ENCODE peak calls at places on chromosomes 11 and 22, in six cellular contexts. B is adrenal gland, Y is stomach, P is sigmoid colon, L is A549, I is HCT116. M is an unnamed sample.

GRCh38 chr11:27139742-27140141 is 99.1 kb downstream of the BBOX1 start:
- DNase-seq in B (no peak), Y (no peak), P (no peak), L (no peak), I (no peak), M (no peak)

GRCh38 chr11:20360650-20361049 is 2.9 kb upstream of the HTATIP2 start:
- DNase-seq in B (no peak), Y (peak; percentile 38), P (no peak), L (peak; percentile 24), I (no peak), M (peak; percentile 12)

GRCh38 chr11:69010964-69011623 is 2.0 kb downstream of the MRGPRF start:
- DNase-seq in B (no peak), Y (peak; percentile 81), P (peak; percentile 97), L (peak; percentile 31), I (peak; percentile 47), M (peak; percentile 61)

GRCh38 chr11:64334764-64335741 is 5.0 kb upstream of the CCDC88B start:
- DNase-seq in B (peak; percentile 65), Y (peak; percentile 57), P (no peak), L (peak; percentile 96), I (peak; percentile 96), M (peak; percentile 82)

GRCh38 chr11:68505596-68505995 is 45.0 kb downstream of the PPP6R3 start:
- DNase-seq in B (no peak), Y (no peak), P (no peak), L (no peak), I (no peak), M (no peak)

GRCh38 chr11:119347242-119347641 is 737 bp upstream of the MFRP start:
- DNase-seq in B (no peak), Y (no peak), P (no peak), L (no peak), I (no peak), M (no peak)

GRCh38 chr11:58067685-58068084 is 36.9 kb downstream of the OR6Q1 start:
- DNase-seq in B (no peak), Y (no peak), P (no peak), L (no peak), I (no peak), M (no peak)

GRCh38 chr11:75288846-75289760 is 48.5 kb downstream of the TPBGL start:
- DNase-seq in B (no peak), Y (no peak), P (no peak), L (no peak), I (no peak), M (no peak)

GRCh38 chr11:95764267-95764898 is 25.2 kb downstream of the FAM76B start:
- DNase-seq in B (no peak), Y (no peak), P (no peak), L (peak; percentile 45), I (peak; percentile 27), M (no peak)

GRCh38 chr11:15547685-15548084 is 433.0 kb downstream of the INSC start:
- DNase-seq in B (no peak), Y (no peak), P (no peak), L (no peak), I (no peak), M (no peak)

GRCh38 chr11:43920598-43921419 is 21.6 kb upstream of the C11orf96 start:
- DNase-seq in B (peak; percentile 70), Y (peak; percentile 46), P (peak; percentile 91), L (peak; percentile 97), I (peak; percentile 86), M (no peak)

GRCh38 chr11:64268687-64269379 is 15.6 kb downstream of the BAD start:
- DNase-seq in B (peak; percentile 89), Y (peak; percentile 69), P (peak; percentile 92), L (peak; percentile 76), I (no peak), M (peak; percentile 70)

GRCh38 chr11:116122697-116123472 is 618.7 kb upstream of the CADM1 start:
- DNase-seq in B (no peak), Y (no peak), P (no peak), L (no peak), I (no peak), M (no peak)

GRCh38 chr11:1880746-1881441 is 10.8 kb downstream of the PRR33 start:
- DNase-seq in B (peak; percentile 21), Y (no peak), P (peak; percentile 54), L (no peak), I (no peak), M (no peak)

GRCh38 chr11:134862168-134862567 is 450.1 kb upstream of the B3GAT1 start:
- DNase-seq in B (no peak), Y (no peak), P (no peak), L (no peak), I (no peak), M (no peak)

GRCh38 chr11:1939006-1939626 is 8.0 kb upstream of the MRPL23 start:
- DNase-seq in B (peak; percentile 15), Y (no peak), P (peak; percentile 71), L (no peak), I (no peak), M (no peak)

GRCh38 chr11:2092956-2093412 is 46.2 kb downstream of the IGF2 start:
- DNase-seq in B (no peak), Y (peak; percentile 98), P (peak; percentile 73), L (no peak), I (no peak), M (peak; percentile 99)

GRCh38 chr22:21816787-21817496 is 50.5 kb downstream of the MAPK1 start:
- DNase-seq in B (no peak), Y (no peak), P (no peak), L (peak; percentile 61), I (no peak), M (peak; percentile 35)

GRCh38 chr11:108881136-108881535 is 216.3 kb downstream of the DDX10 start:
- DNase-seq in B (no peak), Y (no peak), P (no peak), L (no peak), I (no peak), M (no peak)

GRCh38 chr11:2677127-2677526 is 22.7 kb downstream of the KCNQ1OT1 start:
- DNase-seq in B (no peak), Y (no peak), P (no peak), L (no peak), I (no peak), M (no peak)

GRCh38 chr11:70942593-70942992 is 309.8 kb downstream of the SHANK2 start:
- DNase-seq in B (no peak), Y (no peak), P (no peak), L (peak; percentile 72), I (peak; percentile 44), M (no peak)

GRCh38 chr22:49663823-49664222 is 163.8 kb downstream of the BRD1 start:
- DNase-seq in B (peak; percentile 7), Y (no peak), P (peak; percentile 41), L (no peak), I (no peak), M (no peak)

GRCh38 chr11:55106391-55106790 is 155.6 kb upstream of the TRIM48 start:
- DNase-seq in B (no peak), Y (no peak), P (no peak), L (peak; percentile 1), I (no peak), M (no peak)

GRCh38 chr22:34243023-34243422 is 322.7 kb upstream of the LARGE1 start:
- DNase-seq in B (no peak), Y (no peak), P (no peak), L (no peak), I (no peak), M (no peak)
- H3K4me1 ChIP-seq in B (no peaks in the 10 kb centered on the region), Y (no peaks in the 10 kb centered on the region), P (no peaks in the 10 kb centered on the region), L (no peaks in the 10 kb centered on the region), I (no peaks in the 10 kb centered on the region), M (no peaks in the 10 kb centered on the region)

GRCh38 chr11:33942954-33943353 is 51.1 kb upstream of the LMO2 start:
- DNase-seq in B (no peak), Y (no peak), P (no peak), L (no peak), I (peak; percentile 3), M (peak; percentile 9)
- TF ChIP-seq POLR2A in B (no peak), Y (no peak), P (no peak), L (no peak), I (no peak), M (no peak)

GRCh38 chr22:31291716-31292644 is at the start of gene PIK3IP1:
- DNase-seq in B (peak; percentile 88), Y (peak; percentile 92), P (peak; percentile 96), L (peak; percentile 79), I (peak; percentile 51), M (peak; percentile 96)

GRCh38 chr22:31290494-31291402 is 1.5 kb downstream of the PIK3IP1 start:
- DNase-seq in B (peak; percentile 95), Y (peak; percentile 99), P (peak; percentile 98), L (peak; percentile 89), I (peak; percentile 61), M (peak; percentile 96)

GRCh38 chr22:31288496-31289235 is 3.6 kb downstream of the PIK3IP1 start:
- DNase-seq in B (peak; percentile 27), Y (no peak), P (peak; percentile 43), L (no peak), I (no peak), M (no peak)

GRCh38 chr22:31289335-31289734 is 3.0 kb downstream of the PIK3IP1 start:
- DNase-seq in B (peak; percentile 30), Y (peak; percentile 47), P (peak; percentile 67), L (no peak), I (no peak), M (no peak)

GRCh38 chr22:31291403-31291715 is 929 bp downstream of the PIK3IP1 start:
- DNase-seq in B (peak; percentile 29), Y (no peak), P (no peak), L (no peak), I (no peak), M (no peak)
- H3K4me3 ChIP-seq in B (peak overlapping the region; percentile 73), Y (peak overlapping the region; percentile 60), P (peak overlapping the region; percentile 84), L (peak overlapping the region; percentile 50), I (no peak overlapping the region), M (peak overlapping the region; percentile 45)

DNA sequence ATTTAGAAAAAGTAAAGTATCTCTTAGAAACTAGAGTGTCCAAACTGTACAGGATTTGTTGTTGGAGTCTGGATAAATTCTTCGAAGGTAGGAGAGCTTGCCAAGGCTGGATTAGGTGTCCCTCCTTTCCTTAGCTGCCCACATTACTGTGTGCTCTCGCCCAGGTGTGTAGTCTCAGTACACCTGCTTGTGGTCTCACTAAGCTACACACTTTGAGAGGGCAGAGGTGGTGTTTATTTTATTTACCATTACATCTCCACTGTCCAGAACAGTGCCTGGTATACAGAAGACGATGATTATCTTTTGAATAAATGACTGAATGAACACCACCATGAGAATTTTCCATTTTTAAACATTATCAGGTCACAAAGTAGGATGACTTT is 36.5 kb downstream of the VSIG10L2 start:
- DNase-seq in B (no peak), Y (no peak), P (no peak), L (no peak), I (no peak), M (no peak)
- H3K4me1 ChIP-seq in B (no peaks in the 10 kb centered on the region), Y (no peaks in the 10 kb centered on the region), P (peaks cover 6% of the 10 kb centered on the region), L (peaks cover 10% of the 10 kb centered on the region), I (peaks cover 6% of the 10 kb centered on the region), M (no peaks in the 10 kb centered on the region)

GRCh38 chr22:41444360-41445170 is 2.0 kb downstream of the TOB2 start:
- DNase-seq in B (peak; percentile 92), Y (peak; percentile 92), P (peak; percentile 97), L (peak; percentile 96), I (peak; percentile 78), M (peak; percentile 94)
- TF ChIP-seq POLR2A in B (no peak), Y (peak; percentile 11), P (peak; percentile 47), L (no peak), I (no peak), M (no peak)

M was measured in body of pancreas.